ENCODE peak calls at places on chromosome 11, in six cellular contexts. One of them, this sample, is unnamed.

GRCh38 chr11:12786891-12787290 is 112.7 kb downstream of the TEAD1 start:
- DNase-seq in type B pancreatic cell: no peak
- DNase-seq in AG09309: no peak
- DNase-seq in mesothelial cell of epicardium: no peak
- DNase-seq in astrocyte of the spinal cord: no peak
- DNase-seq in GM10248: no peak
- DNase-seq in this sample: no peak

GRCh38 chr11:131666617-131667016 is 296.2 kb downstream of the NTM start:
- DNase-seq in type B pancreatic cell: no peak
- DNase-seq in AG09309: peak; percentile 48
- DNase-seq in mesothelial cell of epicardium: no peak
- DNase-seq in astrocyte of the spinal cord: peak; percentile 66
- DNase-seq in GM10248: no peak
- DNase-seq in this sample: no peak

GRCh38 chr11:64007629-64008282 is 21.5 kb downstream of the OTUB1 start:
- DNase-seq in type B pancreatic cell: peak; percentile 83
- DNase-seq in AG09309: no peak
- DNase-seq in mesothelial cell of epicardium: peak; percentile 72
- DNase-seq in astrocyte of the spinal cord: no peak
- DNase-seq in GM10248: no peak
- DNase-seq in this sample: peak; percentile 34

GRCh38 chr11:79922641-79923040 is 481.8 kb upstream of the TENM4 start:
- DNase-seq in type B pancreatic cell: no peak
- DNase-seq in AG09309: no peak
- DNase-seq in mesothelial cell of epicardium: no peak
- DNase-seq in astrocyte of the spinal cord: no peak
- DNase-seq in GM10248: no peak
- DNase-seq in this sample: no peak

GRCh38 chr11:26583550-26583949 is 11.5 kb upstream of the MUC15 start:
- DNase-seq in type B pancreatic cell: no peak
- DNase-seq in AG09309: no peak
- DNase-seq in mesothelial cell of epicardium: no peak
- DNase-seq in astrocyte of the spinal cord: peak; percentile 5
- DNase-seq in GM10248: no peak
- DNase-seq in this sample: peak; percentile 94

GRCh38 chr11:76419896-76420295 is 24.9 kb upstream of the EMSY start:
- DNase-seq in type B pancreatic cell: no peak
- DNase-seq in AG09309: no peak
- DNase-seq in mesothelial cell of epicardium: no peak
- DNase-seq in astrocyte of the spinal cord: no peak
- DNase-seq in GM10248: peak; percentile 34
- DNase-seq in this sample: peak; percentile 4

GRCh38 chr11:107957109-107957588 is 28.9 kb downstream of the RAB39A start:
- DNase-seq in type B pancreatic cell: no peak
- DNase-seq in AG09309: peak; percentile 13
- DNase-seq in mesothelial cell of epicardium: no peak
- DNase-seq in astrocyte of the spinal cord: no peak
- DNase-seq in GM10248: no peak
- DNase-seq in this sample: no peak

GRCh38 chr11:64226507-64227051 is 505 bp downstream of the NUDT22 start:
- DNase-seq in type B pancreatic cell: no peak
- DNase-seq in AG09309: no peak
- DNase-seq in mesothelial cell of epicardium: no peak
- DNase-seq in astrocyte of the spinal cord: no peak
- DNase-seq in GM10248: peak; percentile 81
- DNase-seq in this sample: no peak

GRCh38 chr11:78061921-78062311 is 1.7 kb upstream of the THRSP start:
- DNase-seq in type B pancreatic cell: no peak
- DNase-seq in AG09309: no peak
- DNase-seq in mesothelial cell of epicardium: peak; percentile 50
- DNase-seq in astrocyte of the spinal cord: no peak
- DNase-seq in GM10248: no peak
- DNase-seq in this sample: no peak

GRCh38 chr11:131154329-131154728 is 216.1 kb upstream of the NTM start:
- DNase-seq in type B pancreatic cell: no peak
- DNase-seq in AG09309: no peak
- DNase-seq in mesothelial cell of epicardium: no peak
- DNase-seq in astrocyte of the spinal cord: no peak
- DNase-seq in GM10248: no peak
- DNase-seq in this sample: no peak

GRCh38 chr11:57515332-57516060 is at the start of gene SLC43A1:
- DNase-seq in type B pancreatic cell: no peak
- DNase-seq in AG09309: no peak
- DNase-seq in mesothelial cell of epicardium: peak; percentile 56
- DNase-seq in astrocyte of the spinal cord: peak; percentile 69
- DNase-seq in GM10248: peak; percentile 66
- DNase-seq in this sample: peak; percentile 67

GRCh38 chr11:45769960-45770359 is 35.0 kb upstream of the SLC35C1 start:
- DNase-seq in type B pancreatic cell: no peak
- DNase-seq in AG09309: no peak
- DNase-seq in mesothelial cell of epicardium: no peak
- DNase-seq in astrocyte of the spinal cord: no peak
- DNase-seq in GM10248: no peak
- DNase-seq in this sample: no peak
- TF ChIP-seq CTCF in type B pancreatic cell: no peak
- TF ChIP-seq CTCF in AG09309: no peak
- TF ChIP-seq CTCF in mesothelial cell of epicardium: no peak
- TF ChIP-seq CTCF in astrocyte of the spinal cord: no peak
- TF ChIP-seq CTCF in GM10248: no peak
- TF ChIP-seq CTCF in this sample: no peak

GRCh38 chr11:119389611-119390254 is 8.2 kb upstream of the USP2 start:
- DNase-seq in type B pancreatic cell: no peak
- DNase-seq in AG09309: no peak
- DNase-seq in mesothelial cell of epicardium: no peak
- DNase-seq in astrocyte of the spinal cord: no peak
- DNase-seq in GM10248: peak; percentile 41
- DNase-seq in this sample: peak; percentile 39
- TF ChIP-seq CTCF in type B pancreatic cell: peak; percentile 61
- TF ChIP-seq CTCF in AG09309: peak; percentile 42
- TF ChIP-seq CTCF in mesothelial cell of epicardium: no peak
- TF ChIP-seq CTCF in astrocyte of the spinal cord: peak; percentile 45
- TF ChIP-seq CTCF in GM10248: peak; percentile 14
- TF ChIP-seq CTCF in this sample: peak; percentile 58

DNA sequence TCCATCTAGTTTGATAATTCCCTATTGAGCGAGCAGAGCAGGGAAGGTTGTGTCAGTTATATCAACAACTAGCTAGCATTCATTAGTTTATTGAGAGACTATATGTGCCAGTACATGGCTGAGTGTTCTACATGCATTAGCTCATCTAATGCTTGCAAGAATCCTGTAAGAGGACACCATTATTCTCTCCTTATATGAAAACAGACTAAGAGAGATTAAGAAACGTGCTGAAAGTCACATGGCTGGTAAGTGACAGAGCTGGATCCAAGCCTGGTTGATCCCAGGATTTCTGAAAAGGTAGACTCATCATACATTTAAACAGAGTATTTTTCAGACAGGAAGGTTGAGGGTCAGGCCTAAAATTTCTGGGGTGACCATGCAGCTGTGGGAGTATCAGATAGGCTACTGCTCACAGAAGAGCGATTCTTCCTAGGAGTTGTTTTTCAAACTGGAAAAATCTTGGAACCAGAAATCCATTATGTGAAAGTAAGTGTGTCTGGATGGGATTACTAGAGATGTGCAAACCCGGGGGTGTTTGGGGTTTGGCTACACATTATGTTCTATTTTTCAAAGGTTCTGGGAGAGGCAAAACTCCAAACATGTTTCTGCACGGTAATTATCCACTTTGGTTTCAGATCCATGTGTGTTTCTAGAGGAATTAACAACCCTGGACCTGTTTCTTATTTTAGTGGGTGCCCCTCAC is 213.3 kb downstream of the FAM76B start:
- DNase-seq in type B pancreatic cell: no peak
- DNase-seq in AG09309: no peak
- DNase-seq in mesothelial cell of epicardium: no peak
- DNase-seq in astrocyte of the spinal cord: no peak
- DNase-seq in GM10248: no peak
- DNase-seq in this sample: no peak
- TF ChIP-seq CTCF in type B pancreatic cell: no peak
- TF ChIP-seq CTCF in AG09309: no peak
- TF ChIP-seq CTCF in mesothelial cell of epicardium: no peak
- TF ChIP-seq CTCF in astrocyte of the spinal cord: no peak
- TF ChIP-seq CTCF in GM10248: no peak
- TF ChIP-seq CTCF in this sample: no peak

GRCh38 chr11:7667460-7667859 is 5.8 kb downstream of the CYB5R2 start:
- DNase-seq in type B pancreatic cell: no peak
- DNase-seq in AG09309: no peak
- DNase-seq in mesothelial cell of epicardium: no peak
- DNase-seq in astrocyte of the spinal cord: peak; percentile 35
- DNase-seq in GM10248: no peak
- DNase-seq in this sample: peak; percentile 73

GRCh38 chr11:7665473-7666291 is 7.6 kb downstream of the CYB5R2 start:
- DNase-seq in type B pancreatic cell: peak; percentile 85
- DNase-seq in AG09309: no peak
- DNase-seq in mesothelial cell of epicardium: peak; percentile 85
- DNase-seq in astrocyte of the spinal cord: peak; percentile 43
- DNase-seq in GM10248: peak; percentile 92
- DNase-seq in this sample: peak; percentile 78

GRCh38 chr11:7664867-7665266 is 8.4 kb downstream of the CYB5R2 start:
- DNase-seq in type B pancreatic cell: no peak
- DNase-seq in AG09309: no peak
- DNase-seq in mesothelial cell of epicardium: no peak
- DNase-seq in astrocyte of the spinal cord: no peak
- DNase-seq in GM10248: no peak
- DNase-seq in this sample: no peak

GRCh38 chr11:7668464-7668863 is 4.8 kb downstream of the CYB5R2 start:
- DNase-seq in type B pancreatic cell: no peak
- DNase-seq in AG09309: no peak
- DNase-seq in mesothelial cell of epicardium: no peak
- DNase-seq in astrocyte of the spinal cord: no peak
- DNase-seq in GM10248: no peak
- DNase-seq in this sample: no peak

DNA sequence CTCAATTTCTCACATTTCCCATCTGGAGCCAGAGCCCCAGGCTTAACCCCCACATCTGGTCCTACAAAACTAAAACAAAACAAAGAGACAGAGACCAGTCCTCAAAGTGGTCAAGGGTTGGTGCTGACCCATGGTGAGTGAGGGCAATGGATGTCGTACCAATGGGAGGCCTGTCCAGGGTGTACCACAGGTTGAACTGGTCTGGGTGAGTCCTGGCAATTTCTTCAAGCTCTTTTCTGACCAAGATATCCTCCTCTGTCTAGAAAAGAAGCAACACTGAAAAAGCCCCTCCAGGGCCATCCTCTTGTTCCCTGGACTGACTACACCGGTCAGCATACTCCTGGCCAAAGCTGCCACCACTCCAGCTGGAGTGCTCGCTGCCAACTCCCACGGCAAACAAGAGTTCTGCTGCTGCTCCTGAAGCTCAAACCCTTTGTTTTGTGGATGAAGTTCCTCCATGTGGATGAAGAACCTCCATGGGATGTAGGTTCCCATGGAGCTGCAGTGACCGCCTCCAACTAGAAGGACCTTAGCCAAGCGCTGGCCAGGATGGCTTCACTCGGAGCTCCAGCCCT is 6.9 kb downstream of the CYB5R2 start:
- DNase-seq in type B pancreatic cell: no peak
- DNase-seq in AG09309: no peak
- DNase-seq in mesothelial cell of epicardium: no peak
- DNase-seq in astrocyte of the spinal cord: no peak
- DNase-seq in GM10248: no peak
- DNase-seq in this sample: no peak
- TF ChIP-seq CTCF in type B pancreatic cell: no peak
- TF ChIP-seq CTCF in AG09309: no peak
- TF ChIP-seq CTCF in mesothelial cell of epicardium: no peak
- TF ChIP-seq CTCF in astrocyte of the spinal cord: no peak
- TF ChIP-seq CTCF in GM10248: no peak
- TF ChIP-seq CTCF in this sample: no peak

DNA sequence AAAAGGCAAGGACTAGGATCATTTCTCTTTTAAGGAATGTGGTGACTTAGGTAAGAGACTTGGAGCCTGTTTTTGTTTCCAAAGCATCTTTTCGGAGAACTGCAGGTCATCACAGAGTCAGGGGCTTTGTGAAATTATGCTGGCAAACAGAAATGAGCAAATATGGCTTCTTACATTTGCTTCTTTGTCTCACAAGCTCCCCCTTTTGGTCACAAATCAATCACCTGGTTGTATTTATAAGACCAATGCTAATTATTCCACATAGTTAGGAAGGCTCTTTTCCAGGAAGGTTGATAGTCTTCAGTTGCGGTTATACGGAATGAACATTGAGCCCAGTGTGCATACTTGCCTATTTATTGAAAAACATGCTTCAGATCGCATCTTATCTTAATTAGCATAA is 34.6 kb upstream of the CEP126 start:
- DNase-seq in type B pancreatic cell: no peak
- DNase-seq in AG09309: no peak
- DNase-seq in mesothelial cell of epicardium: no peak
- DNase-seq in astrocyte of the spinal cord: peak; percentile 73
- DNase-seq in GM10248: peak; percentile 7
- DNase-seq in this sample: peak; percentile 91
- TF ChIP-seq CTCF in type B pancreatic cell: peak; percentile 49
- TF ChIP-seq CTCF in AG09309: peak; percentile 56
- TF ChIP-seq CTCF in mesothelial cell of epicardium: no peak
- TF ChIP-seq CTCF in astrocyte of the spinal cord: peak; percentile 59
- TF ChIP-seq CTCF in GM10248: peak; percentile 39
- TF ChIP-seq CTCF in this sample: peak; percentile 71